ENCODE peak calls at places on chromosomes 7 and 10, in seven cellular contexts. C is CD4-positive, CD25-positive, alpha-beta regulatory T cell; N is substantia nigra; I is right atrium auricular region; Q is iPS DF 6.9; X is transverse colon; R is Panc1. E is an unnamed sample.

GRCh38 chr10:4426866-4427265 is 399.1 kb upstream of the AKR1E2 start:
- DNase-seq in C (no peak), N (no peak), I (no peak), Q (no peak), X (no peak), R (no peak), E (no peak)

GRCh38 chr10:129853236-129853946 is 110.7 kb downstream of the EBF3 start:
- DNase-seq in C (no peak), N (no peak), I (no peak), Q (no peak), X (no peak), R (no peak), E (no peak)

GRCh38 chr10:82190432-82191260 is 315.7 kb downstream of the NRG3 start:
- DNase-seq in C (no peak), N (no peak), I (no peak), Q (no peak), X (no peak), R (no peak), E (no peak)

GRCh38 chr10:114719311-114719710 is 61.2 kb upstream of the ABLIM1 start:
- DNase-seq in C (no peak), N (no peak), I (no peak), Q (no peak), X (peak; percentile 14), R (no peak), E (no peak)

GRCh38 chr10:20966426-20966825 is 69.3 kb upstream of the NEBL start:
- DNase-seq in C (no peak), N (no peak), I (no peak), Q (no peak), X (no peak), R (no peak), E (no peak)

GRCh38 chr10:111297351-111297848 is 220.6 kb downstream of the ADRA2A start:
- DNase-seq in C (no peak), N (no peak), I (no peak), Q (no peak), X (no peak), R (no peak), E (no peak)

GRCh38 chr7:108278281-108278680 is 148.1 kb upstream of the LAMB4 start:
- DNase-seq in C (no peak), N (no peak), I (no peak), Q (no peak), X (no peak), R (no peak), E (no peak)

GRCh38 chr7:1098243-1099153 is 10.6 kb downstream of the GPER1 start:
- DNase-seq in C (no peak), N (no peak), I (no peak), Q (no peak), X (no peak), R (no peak), E (no peak)

GRCh38 chr7:13188236-13188635 is 500.8 kb downstream of the ARL4A start:
- DNase-seq in C (no peak), N (no peak), I (no peak), Q (no peak), X (no peak), R (no peak), E (no peak)

GRCh38 chr7:52018680-52019054 is 702.1 kb upstream of the COBL start:
- DNase-seq in C (no peak), N (no peak), I (no peak), Q (no peak), X (no peak), R (no peak), E (no peak)

GRCh38 chr10:36765777-36766176 is 359.6 kb upstream of the ANKRD30A start:
- DNase-seq in C (no peak), N (no peak), I (no peak), Q (no peak), X (no peak), R (no peak), E (no peak)

GRCh38 chr7:2863461-2864066 is 19.5 kb upstream of the GNA12 start:
- DNase-seq in C (peak; percentile 93), N (no peak), I (peak; percentile 93), Q (no peak), X (peak; percentile 72), R (peak; percentile 92), E (peak; percentile 65)

GRCh38 chr7:112905413-112905812 is 115.2 kb upstream of the TMEM168 start:
- DNase-seq in C (no peak), N (no peak), I (no peak), Q (no peak), X (no peak), R (no peak), E (no peak)

GRCh38 chr10:65090991-65091390 is 1569.8 kb downstream of the REEP3 start:
- DNase-seq in C (no peak), N (no peak), I (no peak), Q (no peak), X (no peak), R (no peak), E (no peak)

GRCh38 chr10:50409965-50410811 is 158.9 kb upstream of the ASAH2 start:
- DNase-seq in C (no peak), N (no peak), I (no peak), Q (no peak), X (no peak), R (no peak), E (no peak)

GRCh38 chr7:83532229-83532628 is 116.7 kb downstream of the SEMA3E start:
- DNase-seq in C (no peak), N (no peak), I (no peak), Q (no peak), X (no peak), R (no peak), E (no peak)

GRCh38 chr7:51307811-51308737 is 8.5 kb downstream of the COBL start:
- DNase-seq in C (no peak), N (no peak), I (no peak), Q (no peak), X (no peak), R (no peak), E (no peak)

DNA sequence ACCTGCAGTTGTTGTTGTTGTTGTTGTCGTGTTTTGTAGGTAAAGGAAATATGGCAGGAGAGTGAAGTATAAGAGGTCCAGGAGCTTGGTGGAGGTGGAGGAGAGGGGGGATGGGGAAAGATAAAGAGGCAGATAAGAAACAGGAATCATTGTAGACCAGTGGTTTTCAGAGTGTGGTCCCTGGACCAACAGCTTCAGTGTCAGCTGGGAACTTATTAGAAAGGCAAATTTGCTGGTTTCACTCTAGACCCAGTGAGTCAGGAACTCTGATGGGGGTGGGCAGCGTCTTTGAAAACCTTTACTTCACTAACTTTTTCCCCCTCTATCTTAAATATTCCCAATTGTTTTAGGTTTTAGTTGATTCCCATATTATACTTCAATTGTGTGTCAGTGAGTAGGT is 241.5 kb downstream of the AUTS2 start:
- DNase-seq in C (no peak), N (no peak), I (no peak), Q (no peak), X (no peak), R (no peak), E (no peak)
- H3K27ac ChIP-seq in C (no peak overlapping the region), N (no peak overlapping the region), I (no peak overlapping the region), Q (no peak overlapping the region), X (no peak overlapping the region), R (no peak overlapping the region), E (no peak overlapping the region)

GRCh38 chr7:116776046-116776445 is 86.3 kb upstream of the CAPZA2 start:
- DNase-seq in C (no peak), N (no peak), I (no peak), Q (no peak), X (no peak), R (no peak), E (no peak)
- H3K27ac ChIP-seq in C (no peak overlapping the region), N (no peak overlapping the region), I (no peak overlapping the region), Q (no peak overlapping the region), X (no peak overlapping the region), R (peak overlapping the region; percentile 23), E (no peak overlapping the region)

GRCh38 chr7:16880469-16881034 is 1.2 kb downstream of the AGR3 start:
- DNase-seq in C (no peak), N (no peak), I (no peak), Q (no peak), X (peak; percentile 44), R (no peak), E (no peak)

GRCh38 chr7:16883918-16884317 is 2.1 kb upstream of the AGR3 start:
- DNase-seq in C (no peak), N (no peak), I (no peak), Q (no peak), X (no peak), R (no peak), E (no peak)

DNA sequence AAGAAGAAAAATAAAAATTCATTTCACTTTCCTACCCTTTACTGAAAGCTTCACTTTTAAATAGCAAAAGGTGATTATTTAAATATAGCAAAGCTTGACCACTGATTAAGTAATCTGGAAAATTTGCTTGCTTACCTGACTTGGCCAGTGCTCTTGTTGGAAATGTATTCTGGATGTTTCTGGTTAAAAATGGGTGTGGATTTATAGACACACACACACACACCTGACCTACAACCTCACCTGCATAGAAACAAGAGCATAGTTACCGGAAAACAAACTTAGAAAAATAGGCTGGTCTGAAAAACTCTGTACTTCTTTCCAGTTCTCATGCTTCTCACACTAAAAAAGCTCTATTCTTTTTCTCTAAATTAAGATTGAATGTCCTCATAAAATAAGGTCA is at the start of gene AGR3:
- DNase-seq in C (no peak), N (no peak), I (no peak), Q (no peak), X (no peak), R (no peak), E (no peak)
- H3K27ac ChIP-seq in C (no peak within 1 kb of the TSS), N (no peak within 1 kb of the TSS), I (no peak within 1 kb of the TSS), Q (no peak within 1 kb of the TSS), X (peak within 1 kb of the TSS; percentile 88), R (peak within 1 kb of the TSS; percentile 14), E (no peak within 1 kb of the TSS)

DNA sequence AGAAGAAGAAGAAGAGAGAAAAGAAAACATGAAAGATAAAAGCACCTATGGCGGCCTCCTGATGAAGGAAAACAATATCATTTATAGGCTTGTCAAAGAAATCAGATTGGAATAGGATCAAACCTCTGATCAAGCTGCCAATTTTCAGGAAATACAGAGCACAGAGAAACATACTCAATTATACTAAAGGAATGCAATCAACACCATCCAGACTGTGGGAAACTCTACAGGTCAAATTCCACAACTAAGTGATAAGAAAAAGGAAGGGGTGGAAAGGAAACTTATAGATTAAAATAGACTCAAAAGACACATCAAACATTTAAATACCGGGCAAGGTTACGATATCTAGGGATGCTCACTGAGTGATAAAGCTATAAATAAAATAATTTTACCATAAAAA is 39.3 kb downstream of the AOAH start:
- DNase-seq in C (no peak), N (no peak), I (no peak), Q (no peak), X (no peak), R (no peak), E (no peak)
- H3K27ac ChIP-seq in C (no peak overlapping the region), N (no peak overlapping the region), I (no peak overlapping the region), Q (no peak overlapping the region), X (no peak overlapping the region), R (no peak overlapping the region), E (no peak overlapping the region)